ENCODE peak calls at places on chromosome 22, in nine cellular contexts. H, P, F, A, C, S, R, B and O are unnamed samples.

GRCh38 chr22:36386900-36387663 is 685 bp downstream of the MYH9 start:
- DNase-seq in H (peak; percentile 80), P (peak; percentile 95), F (no peak), A (no peak), C (peak; percentile 81), S (peak; percentile 89), R (peak; percentile 44), B (no peak), O (peak; percentile 76)

GRCh38 chr22:37544955-37545702 is 15.2 kb upstream of the CDC42EP1 start:
- DNase-seq in H (peak; percentile 73), P (peak; percentile 89), F (no peak), A (peak; percentile 62), C (peak; percentile 90), S (peak; percentile 68), R (no peak), B (peak; percentile 36), O (peak; percentile 31)

GRCh38 chr22:22941831-22942510 is 54.4 kb downstream of the IGLL5 start:
- DNase-seq in H (peak; percentile 5), P (peak; percentile 76), F (no peak), A (no peak), C (peak; percentile 19), S (no peak), R (no peak), B (no peak), O (no peak)

GRCh38 chr22:37472418-37473006 is 13.7 kb downstream of the MFNG start:
- DNase-seq in H (no peak), P (no peak), F (no peak), A (peak; percentile 80), C (peak; percentile 67), S (peak; percentile 51), R (no peak), B (peak; percentile 33), O (peak; percentile 26)

GRCh38 chr22:27564806-27565205 is 236.8 kb downstream of the MN1 start:
- DNase-seq in H (no peak), P (no peak), F (no peak), A (no peak), C (no peak), S (no peak), R (no peak), B (no peak), O (no peak)

GRCh38 chr22:18114495-18114894 is 3.9 kb downstream of the TUBA8 start:
- DNase-seq in H (no peak), P (no peak), F (no peak), A (no peak), C (no peak), S (no peak), R (no peak), B (no peak), O (no peak)

GRCh38 chr22:37028692-37029674 is 9.4 kb downstream of the MPST start:
- DNase-seq in H (no peak), P (no peak), F (no peak), A (no peak), C (no peak), S (no peak), R (no peak), B (no peak), O (no peak)

GRCh38 chr22:50209893-50210292 is 9.1 kb downstream of the SELENOO start:
- DNase-seq in H (no peak), P (no peak), F (no peak), A (peak; percentile 58), C (peak; percentile 79), S (peak; percentile 68), R (peak; percentile 57), B (peak; percentile 64), O (peak; percentile 71)

GRCh38 chr22:43789452-43789851 is 22.7 kb downstream of the EFCAB6 start:
- DNase-seq in H (peak; percentile 58), P (no peak), F (no peak), A (peak; percentile 33), C (no peak), S (no peak), R (no peak), B (peak; percentile 24), O (no peak)

GRCh38 chr22:17512960-17513359 is 50.3 kb upstream of the SLC25A18 start:
- DNase-seq in H (no peak), P (no peak), F (no peak), A (no peak), C (no peak), S (no peak), R (no peak), B (no peak), O (no peak)

GRCh38 chr22:50544078-50544745 is 1.5 kb upstream of the KLHDC7B start:
- DNase-seq in H (peak; percentile 79), P (peak; percentile 96), F (no peak), A (peak; percentile 85), C (peak; percentile 87), S (peak; percentile 91), R (peak; percentile 57), B (no peak), O (peak; percentile 69)

GRCh38 chr22:32352681-32353080 is 5.0 kb upstream of the RFPL3 start:
- DNase-seq in H (no peak), P (no peak), F (no peak), A (no peak), C (no peak), S (no peak), R (no peak), B (no peak), O (no peak)

GRCh38 chr22:23263651-23264555 is 83.6 kb downstream of the BCR start:
- DNase-seq in H (no peak), P (no peak), F (no peak), A (no peak), C (peak; percentile 59), S (peak; percentile 14), R (no peak), B (no peak), O (no peak)

GRCh38 chr22:39525658-39525975 is 5.3 kb downstream of the ATF4 start:
- DNase-seq in H (no peak), P (no peak), F (no peak), A (no peak), C (no peak), S (no peak), R (no peak), B (no peak), O (no peak)

GRCh38 chr22:39528080-39528661 is 4.4 kb downstream of the RPS19BP1 start:
- DNase-seq in H (no peak), P (no peak), F (no peak), A (no peak), C (no peak), S (no peak), R (no peak), B (no peak), O (no peak)

GRCh38 chr22:39524753-39525657 is 4.6 kb downstream of the ATF4 start:
- DNase-seq in H (no peak), P (no peak), F (no peak), A (no peak), C (no peak), S (no peak), R (no peak), B (no peak), O (peak; percentile 34)

GRCh38 chr22:39527481-39527961 is 5.0 kb downstream of the RPS19BP1 start:
- DNase-seq in H (no peak), P (no peak), F (no peak), A (no peak), C (peak; percentile 59), S (no peak), R (peak; percentile 69), B (no peak), O (no peak)

DNA sequence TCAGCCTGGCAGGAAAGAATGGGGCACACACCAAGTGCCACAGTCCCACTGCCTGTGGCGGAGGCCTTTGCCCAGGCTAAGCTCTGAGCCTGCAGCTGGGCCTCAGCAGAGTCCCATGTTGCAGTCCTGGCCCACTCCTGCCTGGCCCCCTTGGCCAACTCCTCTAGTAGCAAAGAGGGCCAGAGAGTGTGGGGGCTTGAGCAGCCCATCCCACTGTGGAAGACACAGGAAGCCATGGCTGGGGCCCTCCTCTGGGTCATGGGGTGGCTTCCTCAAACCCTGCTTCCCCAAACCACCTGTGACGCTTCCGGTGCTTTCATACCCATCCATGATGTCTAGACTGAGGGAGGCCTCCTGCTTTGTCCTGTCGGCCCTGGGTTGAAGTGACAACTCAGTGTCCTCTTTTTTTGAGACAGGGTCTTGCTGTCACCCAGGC is 5.8 kb downstream of the RPS19BP1 start:
- DNase-seq in H (no peak), P (no peak), F (no peak), A (no peak), C (no peak), S (peak; percentile 58), R (no peak), B (no peak), O (no peak)
- TF ChIP-seq POLR2A in H (no peak), P (no peak), F (peak; percentile 56), A (no peak), C (no peak), S (no peak), R (no peak), B (no peak), O (no peak)

DNA sequence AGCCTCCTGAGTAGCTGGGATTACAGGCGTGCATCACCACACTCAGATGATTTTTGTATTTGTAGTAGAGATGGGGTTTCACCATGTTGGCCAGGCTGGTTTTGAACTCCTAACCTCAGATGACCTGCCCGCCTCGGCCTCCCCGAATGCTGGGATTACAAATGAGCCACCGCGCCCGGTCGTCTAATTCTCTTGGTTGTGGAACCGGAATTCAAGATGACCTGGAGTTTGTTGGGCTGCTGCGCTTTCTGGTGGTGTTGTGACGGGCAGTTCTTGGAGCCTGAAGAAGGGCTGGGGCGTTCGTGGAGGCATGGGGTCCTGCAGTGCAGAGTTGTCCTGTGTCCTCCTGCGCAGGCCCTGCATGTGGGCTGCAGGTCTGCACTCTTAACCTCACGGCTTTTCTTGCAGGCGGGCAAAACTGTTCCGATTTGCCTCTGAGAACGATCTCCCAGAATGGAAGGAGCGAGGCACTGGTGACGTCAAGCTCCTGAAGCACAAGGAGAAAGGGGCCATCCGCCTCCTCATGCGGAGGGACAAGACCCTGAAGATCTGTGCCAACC is 4.9 kb upstream of the TRMT2A start:
- DNase-seq in H (no peak), P (no peak), F (no peak), A (no peak), C (no peak), S (no peak), R (no peak), B (no peak), O (no peak)
- TF ChIP-seq POLR2A in H (no peak), P (no peak), F (no peak), A (no peak), C (no peak), S (no peak), R (no peak), B (no peak), O (no peak)

GRCh38 chr22:46104170-46104880 is 46.0 kb upstream of the PPARA start:
- DNase-seq in H (no peak), P (no peak), F (no peak), A (no peak), C (peak; percentile 83), S (no peak), R (no peak), B (no peak), O (no peak)
- TF ChIP-seq POLR2A in H (no peak), P (no peak), F (no peak), A (no peak), C (no peak), S (no peak), R (no peak), B (no peak), O (no peak)

DNA sequence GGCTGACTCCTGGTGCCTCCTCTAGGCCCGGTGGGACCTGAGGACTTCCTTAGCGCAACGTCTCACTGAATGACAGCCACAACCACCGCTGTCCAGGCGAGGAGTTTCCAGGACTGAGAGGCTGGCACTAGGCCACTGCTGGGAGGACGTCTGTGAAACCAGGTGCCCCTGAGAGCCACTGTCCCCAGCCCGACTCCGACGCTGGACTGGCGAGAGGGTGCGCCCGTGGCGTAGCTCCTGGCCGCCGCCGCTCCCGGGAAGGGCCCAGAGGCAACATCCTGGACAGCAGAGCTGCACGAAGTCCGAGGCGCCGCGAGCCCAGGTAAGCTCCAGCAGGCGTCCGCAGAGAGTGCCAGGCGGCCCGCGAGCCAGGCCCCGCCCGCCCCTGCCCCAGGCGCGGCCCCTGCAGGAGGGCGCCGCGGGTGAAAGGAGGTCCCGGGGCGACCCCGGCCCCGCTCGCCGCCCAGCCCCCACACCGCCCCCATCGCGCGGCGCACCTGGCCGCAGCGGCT is 525 bp downstream of the DGCR2 start:
- DNase-seq in H (peak; percentile 55), P (peak; percentile 90), F (no peak), A (peak; percentile 15), C (peak; percentile 65), S (peak; percentile 69), R (peak; percentile 50), B (peak; percentile 23), O (peak; percentile 59)
- TF ChIP-seq POLR2A in H (no peak), P (no peak), F (peak; percentile 7), A (no peak), C (no peak), S (no peak), R (peak; percentile 8), B (no peak), O (no peak)